ENCODE peak calls at places on chromosome 22, in seven cellular contexts. Z is lower lobe of right lung, A is Caco-2, J is psoas muscle, O is colonic mucosa, X is spleen, M is right lobe of liver. E is an unnamed sample.

GRCh38 chr22:43232445-43232844 is 45.5 kb upstream of the TTLL12 start:
- DNase-seq in Z (no peak), A (no peak), J (no peak), O (no peak), X (no peak), M (no peak), E (no peak)

GRCh38 chr22:29825578-29825977 is 12.5 kb downstream of the ASCC2 start:
- DNase-seq in Z (no peak), A (no peak), J (no peak), O (no peak), X (no peak), M (no peak), E (no peak)

GRCh38 chr22:37502342-37503182 is 16.4 kb upstream of the MFNG start:
- DNase-seq in Z (peak), A (peak), J (no peak), O (peak), X (no peak), M (peak), E (no peak)

GRCh38 chr22:38766076-38766777 is 10.4 kb upstream of the SUN2 start:
- DNase-seq in Z (peak), A (peak), J (peak), O (peak), X (no peak), M (peak), E (no peak)

GRCh38 chr22:19802001-19802880 is 41.7 kb downstream of the TBX1 start:
- DNase-seq in Z (peak), A (no peak), J (peak), O (no peak), X (peak), M (peak), E (no peak)

GRCh38 chr22:24417901-24418641 is 9.3 kb upstream of the ADORA2A start:
- DNase-seq in Z (peak), A (no peak), J (no peak), O (no peak), X (no peak), M (no peak), E (no peak)

GRCh38 chr22:23638611-23639010 is 6.5 kb upstream of the DRICH1 start:
- DNase-seq in Z (no peak), A (no peak), J (no peak), O (no peak), X (no peak), M (no peak), E (no peak)

GRCh38 chr22:41425704-41426365 is 20.8 kb downstream of the TOB2 start:
- DNase-seq in Z (no peak), A (no peak), J (no peak), O (no peak), X (no peak), M (no peak), E (no peak)

GRCh38 chr22:24727218-24727851 is 47.2 kb downstream of the PIWIL3 start:
- DNase-seq in Z (no peak), A (peak), J (no peak), O (peak), X (no peak), M (no peak), E (no peak)

GRCh38 chr22:41531736-41532477 is 12.4 kb downstream of the POLR3H start:
- DNase-seq in Z (no peak), A (no peak), J (no peak), O (no peak), X (no peak), M (no peak), E (no peak)

GRCh38 chr22:20022231-20023069 is 1.5 kb downstream of the TANGO2 start:
- DNase-seq in Z (no peak), A (no peak), J (peak), O (no peak), X (no peak), M (no peak), E (no peak)

GRCh38 chr22:50712341-50713007 is 25.5 kb upstream of the ACR start:
- DNase-seq in Z (peak), A (no peak), J (peak), O (no peak), X (peak), M (peak), E (no peak)

GRCh38 chr22:19213001-19213400 is 34.5 kb upstream of the SLC25A1 start:
- DNase-seq in Z (no peak), A (no peak), J (no peak), O (no peak), X (no peak), M (no peak), E (no peak)

GRCh38 chr22:24593810-24594568 is 1.1 kb upstream of the LRRC75B start:
- DNase-seq in Z (no peak), A (no peak), J (no peak), O (peak), X (no peak), M (peak), E (no peak)

GRCh38 chr22:23384451-23384850 is 195.6 kb downstream of the IGLL1 start:
- DNase-seq in Z (peak), A (no peak), J (no peak), O (no peak), X (no peak), M (peak), E (no peak)

GRCh38 chr22:29992341-29993275 is 87.7 kb upstream of the HORMAD2 start:
- DNase-seq in Z (no peak), A (peak), J (no peak), O (no peak), X (no peak), M (no peak), E (no peak)

GRCh38 chr22:41565403-41566054 is 4.7 kb downstream of the CSDC2 start:
- DNase-seq in Z (no peak), A (no peak), J (no peak), O (no peak), X (no peak), M (no peak), E (no peak)

GRCh38 chr22:32204211-32204855 is 540 bp downstream of the RFPL2 start:
- DNase-seq in Z (no peak), A (peak), J (no peak), O (no peak), X (no peak), M (peak), E (no peak)

GRCh38 chr22:50506611-50507420 is 686 bp downstream of the LMF2 start:
- DNase-seq in Z (peak), A (peak), J (peak), O (no peak), X (peak), M (no peak), E (peak)

GRCh38 chr22:19117111-19117512 is 5.1 kb downstream of the DGCR2 start:
- DNase-seq in Z (no peak), A (no peak), J (no peak), O (peak), X (peak), M (no peak), E (no peak)

GRCh38 chr22:30998329-30998728 is 29.3 kb downstream of the TUG1 start:
- DNase-seq in Z (no peak), A (no peak), J (no peak), O (no peak), X (no peak), M (no peak), E (no peak)

GRCh38 chr22:20036119-20036518 is 15.2 kb downstream of the TANGO2 start:
- DNase-seq in Z (no peak), A (no peak), J (no peak), O (no peak), X (no peak), M (no peak), E (no peak)

GRCh38 chr22:33006220-33006954 is 51.8 kb downstream of the SYN3 start:
- DNase-seq in Z (no peak), A (no peak), J (no peak), O (no peak), X (peak), M (peak), E (peak)

GRCh38 chr22:26512149-26512793 is at the start of gene TFIP11:
- DNase-seq in Z (peak), A (peak), J (peak), O (peak), X (peak), M (peak), E (peak)
- TF ChIP-seq CTCF in Z (no peak), A (no peak), J (no peak), O (no peak), X (no peak), M (no peak), E (no peak)

GRCh38 chr22:17540481-17540880 is 22.8 kb upstream of the SLC25A18 start:
- DNase-seq in Z (no peak), A (no peak), J (no peak), O (no peak), X (no peak), M (no peak), E (no peak)
- TF ChIP-seq CTCF in Z (no peak), A (no peak), J (peak), O (no peak), X (no peak), M (no peak), E (peak)

GRCh38 chr22:47776329-47776728 is 1013.9 kb downstream of the TBC1D22A start:
- DNase-seq in Z (no peak), A (no peak), J (no peak), O (no peak), X (no peak), M (no peak), E (no peak)
- TF ChIP-seq CTCF in Z (no peak), A (no peak), J (no peak), O (no peak), X (no peak), M (no peak), E (no peak)

GRCh38 chr22:46815896-46816721 is 53.7 kb downstream of the TBC1D22A start:
- DNase-seq in Z (no peak), A (no peak), J (no peak), O (peak), X (peak), M (peak), E (no peak)
- TF ChIP-seq CTCF in Z (no peak), A (no peak), J (no peak), O (no peak), X (no peak), M (peak), E (no peak)

DNA sequence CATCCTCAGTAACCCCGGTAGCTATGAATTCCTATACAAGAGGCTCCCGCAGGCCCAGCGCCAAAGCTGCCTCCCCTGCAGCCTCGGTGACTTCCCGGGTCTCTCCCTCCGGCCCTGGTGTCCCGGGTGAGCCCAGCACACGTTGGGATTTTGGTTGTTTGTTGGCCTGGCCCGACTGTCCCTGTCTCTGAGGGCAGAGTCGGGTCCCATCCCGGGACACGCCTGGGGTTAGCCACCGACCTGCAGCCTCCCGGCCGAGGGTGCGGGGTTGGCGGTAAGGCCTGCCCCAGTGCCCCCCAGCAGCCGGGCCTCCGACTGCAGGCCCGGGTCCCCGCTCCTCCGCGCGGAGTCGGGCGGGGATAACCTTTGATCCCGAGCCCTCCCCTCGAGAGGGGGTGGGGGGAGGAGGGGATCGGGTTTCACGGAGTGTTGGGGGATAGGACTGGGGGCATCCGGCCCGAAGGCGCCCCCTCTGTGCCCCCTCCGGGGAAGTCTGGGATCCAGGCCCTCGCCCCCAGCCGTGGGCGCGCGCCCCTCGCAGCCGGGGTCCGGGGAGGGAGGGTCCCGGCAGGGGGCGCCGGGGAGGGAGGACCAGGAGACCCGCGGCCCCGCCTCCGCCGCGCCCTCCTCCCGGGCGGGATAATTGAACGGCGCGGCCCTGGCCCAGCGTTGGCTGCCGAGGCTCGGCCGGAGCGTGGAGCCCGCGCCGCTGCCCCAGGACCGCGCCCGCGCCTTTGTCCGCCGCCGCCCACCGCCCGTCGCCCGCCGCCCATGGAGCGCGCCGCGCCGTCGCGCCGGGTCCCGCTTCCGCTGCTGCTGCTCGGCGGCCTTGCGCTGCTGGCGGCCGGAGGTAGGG is at the start of gene FBLN1:
- DNase-seq in Z (peak), A (peak), J (peak), O (no peak), X (no peak), M (peak), E (peak)
- TF ChIP-seq CTCF in Z (no peak), A (peak), J (no peak), O (no peak), X (no peak), M (no peak), E (peak)

DNA sequence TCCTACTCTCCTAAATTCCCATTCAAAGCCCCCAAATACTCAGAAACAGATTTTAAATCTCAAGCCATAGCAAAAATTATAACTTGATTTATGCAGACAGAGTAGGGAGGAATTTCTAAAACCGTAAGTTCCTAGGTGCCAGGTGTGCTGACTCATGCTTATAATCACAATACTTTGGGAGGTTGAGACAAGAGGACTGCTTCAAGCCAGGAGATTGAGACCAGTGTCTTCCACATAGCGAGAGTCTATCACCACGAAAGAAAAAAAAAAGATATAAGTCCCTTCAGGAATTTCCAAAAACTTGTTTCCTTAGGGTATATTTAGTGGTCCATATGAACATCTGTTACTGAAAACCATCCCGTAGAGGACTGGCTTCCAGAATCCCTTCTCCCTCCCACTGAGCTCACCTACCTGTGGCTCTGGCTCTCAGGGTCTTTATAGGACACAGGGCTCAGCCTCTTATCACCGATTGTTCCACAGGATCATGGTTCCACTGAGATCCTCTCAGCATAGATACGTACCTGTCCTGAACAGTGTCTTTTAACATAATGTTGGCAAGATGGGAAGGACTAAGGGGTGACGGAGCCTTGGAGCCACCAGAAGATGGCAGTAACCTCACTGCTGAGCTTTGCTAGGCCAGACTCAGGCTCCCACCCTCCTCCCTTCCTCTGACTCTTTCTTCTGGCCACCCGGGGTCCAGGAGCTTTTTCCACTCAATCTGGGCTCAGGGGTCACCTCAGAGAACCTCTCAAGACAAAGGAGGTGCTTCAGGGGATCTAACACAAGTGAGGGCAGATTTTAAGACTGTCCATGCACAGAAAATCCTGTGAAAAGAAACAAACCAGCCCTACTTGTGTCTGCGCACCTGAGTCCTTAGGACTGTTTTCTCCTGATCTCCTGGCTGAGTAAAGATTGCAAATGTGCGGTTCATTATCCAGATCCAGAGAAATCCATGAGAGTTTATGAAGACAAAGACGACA is 117.5 kb upstream of the TOP3B start:
- DNase-seq in Z (no peak), A (peak), J (no peak), O (no peak), X (no peak), M (no peak), E (no peak)
- TF ChIP-seq CTCF in Z (no peak), A (no peak), J (no peak), O (no peak), X (no peak), M (peak), E (peak)